ENCODE peak calls at places on chromosomes 4 and X, in nine cellular contexts. B is left cardiac atrium; F is GM20000; J is coronary artery; I is glomerular endothelial cell; L is nephron progenitor cell; G is activated gamma-delta T cell treated with anti-CD3 and anti-CD28 coated beads, Interleukin-2, amount 50 U/mL, for 16 hours; S is stimulated activated naive CD8-positive, alpha-beta T cell treated with anti-CD3 and anti-CD28 coated beads, Interleukin-15, amount 100 ng/mL, for 72 hours; A is activated T-cell treated with anti-CD3 and anti-CD28 coated beads for 1 hour. Y is an unnamed sample.
A peak's percentile ranks its signal among the peaks of the same experiment; 100 is the strongest.

GRCh38 chr4:52956691-52957090 is 94.6 kb downstream of the RASL11B start:
- DNase-seq in F (no peak), A (no peak), G (no peak), J (no peak), L (no peak), I (no peak), B (no peak), S (no peak), Y (peak; percentile 14)

GRCh38 chr4:20805716-20806115 is 105.5 kb downstream of the PACRGL start:
- DNase-seq in B (no peak), A (no peak), G (no peak), J (no peak), I (no peak), F (no peak), L (no peak), S (no peak), Y (no peak)

GRCh38 chrX:76915836-76916235 is 488.3 kb downstream of the MAGEE1 start:
- DNase-seq in S (no peak), B (no peak), A (no peak), I (no peak), L (no peak), G (no peak), J (no peak), F (no peak), Y (no peak)

GRCh38 chr4:2512396-2513135 is 23.9 kb upstream of the FAM193A start:
- DNase-seq in B (no peak), F (no peak), S (no peak), A (no peak), L (no peak), J (no peak), G (no peak), I (no peak), Y (no peak)

GRCh38 chr4:182770259-182770968 is 146.8 kb downstream of the DCTD start:
- DNase-seq in J (no peak), S (no peak), L (no peak), B (no peak), I (no peak), A (no peak), G (no peak), F (no peak), Y (no peak)

GRCh38 chr4:14361084-14361483 is 641.2 kb upstream of the CPEB2 start:
- DNase-seq in J (no peak), L (no peak), B (no peak), A (no peak), F (no peak), I (no peak), G (no peak), S (no peak), Y (no peak)

GRCh38 chr4:15717647-15718416 is 15.0 kb downstream of the BST1 start:
- DNase-seq in A (no peak), J (no peak), L (no peak), I (no peak), G (no peak), B (no peak), F (no peak), S (no peak), Y (no peak)

GRCh38 chr4:92387459-92388069 is 83.8 kb downstream of the GRID2 start:
- DNase-seq in F (peak; percentile 12), B (no peak), G (no peak), S (no peak), I (peak; percentile 36), L (peak; percentile 8), J (no peak), A (no peak), Y (peak; percentile 17)

GRCh38 chrX:84192006-84192405 is 4.0 kb upstream of the RPS6KA6 start:
- DNase-seq in B (no peak), J (no peak), G (no peak), A (no peak), S (no peak), L (no peak), I (no peak), F (no peak), Y (no peak)

GRCh38 chrX:33339219-33339618 is 127.9 kb upstream of the DMD start:
- DNase-seq in J (no peak), S (no peak), I (no peak), A (no peak), G (no peak), B (no peak), L (no peak), F (no peak), Y (no peak)

GRCh38 chr4:90904018-90904417 is 776.8 kb downstream of the CCSER1 start:
- DNase-seq in F (no peak), J (no peak), L (no peak), A (no peak), I (no peak), S (no peak), G (no peak), B (no peak), Y (no peak)

GRCh38 chr4:3035249-3035648 is 39.1 kb downstream of the HTT-AS start:
- DNase-seq in G (no peak), L (no peak), S (no peak), A (no peak), F (no peak), I (no peak), B (no peak), J (no peak), Y (no peak)

GRCh38 chr4:47744253-47744652 is 93.6 kb downstream of the CORIN start:
- DNase-seq in G (no peak), B (no peak), L (no peak), I (no peak), F (no peak), A (no peak), S (no peak), J (no peak), Y (no peak)

GRCh38 chrX:15977644-15978043 is 123.0 kb upstream of the AP1S2 start:
- DNase-seq in F (no peak), L (no peak), S (no peak), J (no peak), A (no peak), I (no peak), B (no peak), G (no peak), Y (no peak)

GRCh38 chr4:71595576-71596108 is 188.2 kb downstream of the GC start:
- DNase-seq in A (no peak), J (no peak), B (no peak), S (no peak), L (no peak), F (no peak), G (no peak), I (no peak), Y (no peak)

GRCh38 chr4:65383589-65384305 is 286.5 kb downstream of the EPHA5 start:
- DNase-seq in B (no peak), J (no peak), L (no peak), G (no peak), F (no peak), I (no peak), S (no peak), A (no peak), Y (no peak)

GRCh38 chr4:76554630-76555029 is 119.6 kb downstream of the SHROOM3 start:
- DNase-seq in L (no peak), J (no peak), G (no peak), B (no peak), A (no peak), S (no peak), I (no peak), F (no peak), Y (no peak)

GRCh38 chrX:104565791-104566687 is at the start of gene IL1RAPL2:
- DNase-seq in I (no peak), B (no peak), S (peak; percentile 16), L (peak; percentile 68), J (no peak), F (peak; percentile 11), A (no peak), G (no peak), Y (peak; percentile 49)

GRCh38 chrX:30713061-30713525 is 59.9 kb downstream of the GK start:
- DNase-seq in I (peak; percentile 14), B (peak; percentile 25), F (peak; percentile 55), L (peak; percentile 50), A (peak; percentile 20), J (no peak), S (peak; percentile 54), G (no peak), Y (peak; percentile 51)

GRCh38 chr4:111641813-111642579 is 503.3 kb upstream of the FAM241A start:
- DNase-seq in J (no peak), L (peak; percentile 63), A (no peak), F (peak; percentile 64), S (peak; percentile 41), I (peak; percentile 90), B (peak; percentile 44), G (no peak), Y (peak; percentile 52)

GRCh38 chr4:118281611-118282442 is 71.0 kb downstream of the PRSS12 start:
- DNase-seq in L (peak; percentile 39), S (no peak), J (no peak), B (peak; percentile 37), G (no peak), I (no peak), A (no peak), F (no peak), Y (no peak)

GRCh38 chr4:189600598-189601435 is 339.9 kb upstream of the FRG1 start:
- DNase-seq in J (no peak), I (no peak), G (no peak), L (no peak), A (no peak), S (no peak), F (no peak), B (peak; percentile 30), Y (peak; percentile 41)

GRCh38 chr4:109925396-109925795 is 12.7 kb downstream of the EGF start:
- DNase-seq in I (no peak), F (no peak), G (no peak), L (no peak), S (no peak), B (no peak), A (no peak), J (no peak), Y (no peak)

GRCh38 chr4:70945452-70946055 is 43.4 kb downstream of the MOB1B start:
- DNase-seq in A (no peak), F (no peak), S (no peak), G (no peak), J (no peak), L (no peak), B (no peak), I (no peak), Y (no peak)

GRCh38 chr4:8201341-8201781 is 2.3 kb downstream of the SH3TC1 start:
- DNase-seq in B (no peak), L (no peak), S (peak; percentile 73), G (peak; percentile 29), I (no peak), A (no peak), F (peak; percentile 81), J (no peak), Y (no peak)

GRCh38 chr4:153781280-153781679 is 7.6 kb downstream of the SFRP2 start:
- DNase-seq in A (no peak), S (no peak), I (no peak), G (no peak), B (no peak), J (no peak), F (no peak), L (no peak), Y (no peak)

GRCh38 chrX:70455366-70456202 is 10.9 kb downstream of the DLG3 start:
- DNase-seq in A (no peak), F (no peak), I (no peak), G (no peak), S (no peak), J (no peak), B (no peak), L (peak; percentile 18), Y (peak; percentile 38)

GRCh38 chr4:73676136-73676535 is 55.9 kb upstream of the RASSF6 start:
- DNase-seq in A (no peak), B (no peak), S (no peak), G (no peak), I (no peak), J (no peak), F (no peak), L (no peak), Y (no peak)